ENCODE peak calls at places on chromosome X, in eight cellular contexts. L, T, W, K, Z, N, V and Y are unnamed samples.

GRCh38 chrX:53354669-53355068 is 67.8 kb downstream of the SMC1A start:
- DNase-seq in T (no peak), Z (no peak), L (no peak), V (no peak), W (no peak), N (no peak), K (no peak), Y (no peak)

GRCh38 chrX:144637731-144638130 is 609.6 kb upstream of the SPANXN1 start:
- DNase-seq in K (no peak), V (no peak), N (no peak), W (no peak), T (peak; percentile 55), L (no peak), Z (no peak), Y (no peak)

GRCh38 chrX:38878674-38879375 is 77.6 kb downstream of the MID1IP1 start:
- DNase-seq in V (no peak), K (no peak), L (no peak), Z (no peak), N (no peak), T (no peak), W (no peak), Y (no peak)

GRCh38 chrX:153408221-153408721 is 3.0 kb upstream of the ZFP92 start:
- DNase-seq in V (no peak), N (no peak), L (no peak), K (no peak), W (no peak), T (no peak), Z (no peak), Y (no peak)

GRCh38 chrX:9494806-9495205 is 29.9 kb downstream of the TBL1X start:
- DNase-seq in V (no peak), N (no peak), K (no peak), Z (no peak), W (peak; percentile 72), L (no peak), T (no peak), Y (no peak)

GRCh38 chrX:109537324-109537665 is 651 bp downstream of the NXT2 start:
- DNase-seq in N (no peak), V (peak; percentile 11), L (peak; percentile 62), T (peak; percentile 84), K (no peak), W (peak; percentile 51), Z (no peak), Y (no peak)

GRCh38 chrX:12080265-12080664 is 58.0 kb upstream of the FRMPD4 start:
- DNase-seq in K (no peak), T (peak; percentile 46), N (no peak), L (no peak), W (no peak), Z (no peak), V (no peak), Y (peak; percentile 23)

GRCh38 chrX:70087857-70088256 is 25.6 kb downstream of the OTUD6A start:
- DNase-seq in N (no peak), T (no peak), Z (no peak), V (no peak), L (no peak), K (no peak), W (no peak), Y (no peak)

GRCh38 chrX:47878198-47878597 is 41.5 kb downstream of the ZNF81 start:
- DNase-seq in V (no peak), L (no peak), T (no peak), N (no peak), K (no peak), Z (no peak), W (no peak), Y (no peak)

GRCh38 chrX:38923451-38923969 is 122.3 kb downstream of the MID1IP1 start:
- DNase-seq in K (no peak), W (no peak), V (no peak), L (no peak), Z (no peak), T (no peak), N (no peak), Y (peak; percentile 20)

GRCh38 chrX:29941292-29941691 is 274.1 kb upstream of the MAGEB2 start:
- DNase-seq in T (no peak), Z (no peak), V (no peak), L (no peak), W (no peak), N (no peak), K (no peak), Y (no peak)

GRCh38 chrX:123153846-123154335 is 30.2 kb upstream of the GRIA3 start:
- DNase-seq in N (no peak), T (peak; percentile 5), Z (no peak), V (peak; percentile 43), L (no peak), K (no peak), W (no peak), Y (no peak)

GRCh38 chrX:136954930-136955329 is 74.4 kb upstream of the RBMX start:
- DNase-seq in V (peak; percentile 6), K (no peak), Z (no peak), N (no peak), L (no peak), T (peak; percentile 6), W (no peak), Y (no peak)

DNA sequence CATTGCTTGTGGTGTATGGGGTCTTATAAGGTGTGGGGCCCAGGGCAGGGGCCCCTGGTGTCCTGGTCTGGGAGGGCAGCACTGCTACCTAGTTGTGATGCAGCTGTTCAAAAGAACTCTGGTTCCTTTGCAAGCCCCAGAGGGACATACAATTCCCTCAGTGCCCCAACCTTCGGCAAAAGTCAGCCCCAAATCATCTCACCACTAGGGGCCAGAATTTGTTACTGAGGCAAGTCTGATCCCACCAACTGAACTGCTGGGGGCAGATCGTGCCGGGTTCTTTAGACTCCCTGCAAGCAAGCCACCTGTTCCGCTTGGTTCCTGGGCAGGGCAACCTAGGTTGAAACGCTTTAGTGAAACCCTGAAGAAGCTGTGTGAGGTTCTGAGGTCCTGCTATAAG is 180.1 kb upstream of the S100G start:
- DNase-seq in W (no peak), L (no peak), V (no peak), Z (no peak), T (no peak), N (no peak), K (no peak), Y (no peak)
- TF ChIP-seq CTCF in W (no peak), L (no peak), V (no peak), Z (no peak), T (peak; percentile 30), N (no peak), K (no peak), Y (no peak)

GRCh38 chrX:125132274-125132673 is 187.4 kb upstream of the TEX13C start:
- DNase-seq in T (peak; percentile 1), W (no peak), V (no peak), K (no peak), N (no peak), Z (no peak), L (no peak), Y (peak; percentile 17)
- TF ChIP-seq CTCF in T (peak; percentile 55), W (no peak), V (peak; percentile 44), K (peak; percentile 16), N (no peak), Z (peak; percentile 66), L (peak; percentile 30), Y (peak; percentile 63)

DNA sequence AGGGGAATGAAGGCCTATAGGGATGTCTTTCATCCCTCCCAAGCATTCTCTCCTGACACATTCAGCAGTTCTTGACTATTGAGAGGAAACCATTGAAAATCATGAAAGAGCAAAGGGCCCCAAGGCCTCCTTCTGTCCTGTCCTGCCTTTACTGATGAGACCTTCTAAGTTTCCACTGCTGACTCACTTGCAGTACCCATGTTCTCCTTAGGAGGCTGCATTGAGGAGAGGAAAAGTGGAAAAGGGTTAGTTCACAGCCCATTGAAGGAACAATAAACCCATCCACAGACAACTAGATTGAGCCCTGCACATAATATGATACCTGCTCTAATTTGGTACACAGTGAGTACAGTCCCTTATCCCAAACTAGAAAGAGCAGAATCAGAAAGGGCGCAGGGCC is 115.1 kb upstream of the PNPLA4 start:
- DNase-seq in N (no peak), V (no peak), W (no peak), Z (no peak), T (peak; percentile 26), K (no peak), L (no peak), Y (no peak)
- TF ChIP-seq CTCF in N (no peak), V (peak; percentile 44), W (no peak), Z (peak; percentile 47), T (no peak), K (no peak), L (no peak), Y (peak; percentile 2)

GRCh38 chrX:103678199-103678993 is 8.1 kb downstream of the MORF4L2 start:
- DNase-seq in T (peak; percentile 49), Z (no peak), V (no peak), N (no peak), K (no peak), L (no peak), W (no peak), Y (no peak)

GRCh38 chrX:103669745-103670144 is 16.8 kb downstream of the MORF4L2 start:
- DNase-seq in K (no peak), V (no peak), N (no peak), T (no peak), L (no peak), Z (no peak), W (no peak), Y (no peak)

GRCh38 chrX:103674531-103675454 is 11.7 kb downstream of the MORF4L2 start:
- DNase-seq in Z (no peak), K (no peak), L (no peak), V (no peak), W (no peak), N (no peak), T (no peak), Y (no peak)
- TF ChIP-seq CTCF in Z (peak; percentile 25), K (no peak), L (no peak), V (no peak), W (no peak), N (no peak), T (no peak), Y (no peak)